ENCODE peak calls at places on chromosomes 13 and 19, in six cellular contexts. Z is breast epithelium, Y is stomach, E is suprapubic skin, N is transverse colon, X is GM12892. Q is an unnamed sample.

GRCh38 chr13:100454876-100455275 is 133.7 kb downstream of the GGACT start:
- DNase-seq in Z (no peak), Y (no peak), E (no peak), N (no peak), X (no peak), Q (no peak)

GRCh38 chr13:36453518-36453917 is 21.2 kb downstream of the CCNA1 start:
- DNase-seq in Z (no peak), Y (no peak), E (no peak), N (no peak), X (no peak), Q (no peak)

GRCh38 chr19:35784401-35785086 is 9.2 kb downstream of the ARHGAP33 start:
- DNase-seq in Z (no peak), Y (no peak), E (no peak), N (no peak), X (no peak), Q (no peak)

GRCh38 chr13:25181597-25181996 is 9.5 kb upstream of the AMER2 start:
- DNase-seq in Z (no peak), Y (no peak), E (no peak), N (no peak), X (no peak), Q (peak; percentile 78)

GRCh38 chr13:32581177-32581786 is 5.0 kb upstream of the PDS5B start:
- DNase-seq in Z (no peak), Y (no peak), E (no peak), N (no peak), X (no peak), Q (no peak)

GRCh38 chr13:76846363-76846762 is 39.8 kb downstream of the KCTD12 start:
- DNase-seq in Z (no peak), Y (no peak), E (no peak), N (no peak), X (no peak), Q (no peak)

GRCh38 chr13:50460366-50460765 is 383.1 kb downstream of the DLEU7 start:
- DNase-seq in Z (no peak), Y (no peak), E (no peak), N (no peak), X (no peak), Q (no peak)

GRCh38 chr13:74867460-74867859 is 614.5 kb downstream of the TBC1D4 start:
- DNase-seq in Z (no peak), Y (no peak), E (no peak), N (no peak), X (no peak), Q (no peak)

DNA sequence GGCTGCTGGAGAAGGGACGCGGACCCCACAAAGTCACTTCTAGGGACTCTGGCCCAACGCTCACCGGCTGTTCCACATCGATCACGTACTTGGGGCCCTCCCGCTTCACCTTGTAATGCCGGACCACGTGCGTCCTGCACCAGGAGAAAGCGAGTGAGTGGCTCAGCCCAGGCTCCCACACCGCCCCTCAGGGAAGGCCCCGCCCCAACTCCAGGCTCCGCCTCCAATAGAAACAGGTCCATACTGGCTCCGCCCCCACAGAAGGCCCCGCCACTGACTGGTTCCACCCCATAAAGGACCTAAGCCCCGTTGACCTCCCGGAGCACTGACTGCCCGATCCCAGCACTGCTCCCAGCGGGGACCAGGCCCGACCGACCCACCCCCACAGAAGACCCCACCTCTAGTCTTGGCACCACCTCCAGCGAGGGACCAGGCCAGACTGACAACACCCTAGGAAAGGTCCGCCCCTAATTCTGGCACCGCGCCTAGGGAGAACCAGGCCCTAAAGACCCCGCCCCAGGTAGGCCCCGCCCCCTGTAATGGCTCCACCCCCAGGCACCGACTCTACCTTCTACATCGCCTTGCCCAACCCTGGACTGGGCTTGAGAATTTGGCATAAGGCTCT is 11.3 kb downstream of the STAP2 start:
- DNase-seq in Z (peak; percentile 50), Y (peak; percentile 86), E (peak; percentile 91), N (peak; percentile 83), X (no peak), Q (no peak)
- TF ChIP-seq POLR2AphosphoS5 in Z (no peak), Y (no peak), E (no peak), N (no peak), X (no peak), Q (no peak)

GRCh38 chr13:105908581-105908980 is 626.9 kb downstream of the EFNB2 start:
- DNase-seq in Z (no peak), Y (no peak), E (no peak), N (no peak), X (no peak), Q (no peak)

GRCh38 chr13:105907319-105908019 is 628.0 kb downstream of the EFNB2 start:
- DNase-seq in Z (no peak), Y (no peak), E (no peak), N (no peak), X (no peak), Q (no peak)

GRCh38 chr13:105904034-105904742 is 631.3 kb downstream of the EFNB2 start:
- DNase-seq in Z (no peak), Y (no peak), E (no peak), N (peak; percentile 38), X (no peak), Q (no peak)
- TF ChIP-seq POLR2AphosphoS5 in Z (no peak), Y (peak; percentile 7), E (no peak), N (no peak), X (no peak), Q (no peak)

DNA sequence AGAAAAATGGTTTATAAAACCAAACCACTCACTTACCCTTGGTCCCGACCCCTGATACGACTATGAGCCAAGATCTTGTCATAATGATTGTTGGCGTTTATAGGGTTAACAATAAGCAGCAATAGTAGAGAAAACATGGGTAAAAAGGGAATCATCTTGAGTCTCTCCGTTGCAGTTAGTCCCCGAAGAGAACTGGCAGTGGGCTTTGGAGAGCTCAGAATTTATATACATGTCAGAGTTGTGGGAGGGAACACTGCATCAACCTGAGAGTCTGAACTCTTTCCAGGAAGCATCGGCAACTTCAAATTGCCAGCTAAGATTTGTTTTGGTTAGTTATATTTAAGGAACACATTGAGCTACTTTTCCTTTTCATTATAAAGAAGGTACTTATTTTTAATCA is at the start of gene POSTN:
- DNase-seq in Z (no peak), Y (no peak), E (no peak), N (no peak), X (no peak), Q (no peak)
- TF ChIP-seq POLR2AphosphoS5 in Z (no peak), Y (no peak), E (no peak), N (no peak), X (no peak), Q (no peak)

GRCh38 chr13:33649212-33649917 is 168.6 kb upstream of the RFC3 start:
- DNase-seq in Z (no peak), Y (no peak), E (no peak), N (no peak), X (no peak), Q (no peak)

GRCh38 chr13:33645591-33646554 is 172.1 kb upstream of the RFC3 start:
- DNase-seq in Z (no peak), Y (no peak), E (no peak), N (no peak), X (no peak), Q (no peak)

GRCh38 chr13:33657274-33657673 is 160.7 kb upstream of the RFC3 start:
- DNase-seq in Z (no peak), Y (no peak), E (no peak), N (no peak), X (no peak), Q (no peak)

GRCh38 chr13:33651766-33652165 is 166.2 kb upstream of the RFC3 start:
- DNase-seq in Z (no peak), Y (no peak), E (no peak), N (no peak), X (no peak), Q (no peak)
- TF ChIP-seq POLR2AphosphoS5 in Z (no peak), Y (no peak), E (no peak), N (no peak), X (no peak), Q (no peak)

GRCh38 chr19:13019330-13019729 is 24.1 kb downstream of the NFIX start:
- DNase-seq in Z (no peak), Y (no peak), E (no peak), N (no peak), X (no peak), Q (no peak)

GRCh38 chr19:13016628-13017305 is 21.5 kb downstream of the NFIX start:
- DNase-seq in Z (no peak), Y (no peak), E (no peak), N (no peak), X (no peak), Q (no peak)

GRCh38 chr19:13018037-13018914 is 23.0 kb downstream of the NFIX start:
- DNase-seq in Z (no peak), Y (peak; percentile 68), E (peak; percentile 80), N (peak; percentile 57), X (no peak), Q (no peak)

GRCh38 chr19:13016245-13016627 is 21.0 kb downstream of the NFIX start:
- DNase-seq in Z (no peak), Y (no peak), E (no peak), N (no peak), X (no peak), Q (no peak)

GRCh38 chr19:13017306-13018036 is 22.2 kb downstream of the NFIX start:
- DNase-seq in Z (no peak), Y (no peak), E (no peak), N (no peak), X (no peak), Q (no peak)
- TF ChIP-seq POLR2AphosphoS5 in Z (no peak), Y (no peak), E (no peak), N (no peak), X (no peak), Q (no peak)